ENCODE peak calls at places on chromosomes 5 and 9, in four cellular contexts. J is kidney tubule cell, L is glomerular endothelial cell, V is cardiac fibroblast. F is an unnamed sample.

GRCh38 chr5:149227168-149227826 is 44.4 kb upstream of the AFAP1L1 start:
- DNase-seq in J (peak), L (no peak), V (peak), F (peak)

GRCh38 chr9:74935008-74935407 is 17.7 kb downstream of the C9orf40 start:
- DNase-seq in L (no peak), V (no peak), J (no peak), F (no peak)

GRCh38 chr5:168827636-168828035 is 248.5 kb upstream of the PANK3 start:
- DNase-seq in L (no peak), V (no peak), J (no peak), F (no peak)

GRCh38 chr5:164051745-164052144 is 546.3 kb downstream of the MAT2B start:
- DNase-seq in L (no peak), V (peak), J (no peak), F (peak)

GRCh38 chr5:48192-48591 is 43.8 kb upstream of the PLEKHG4B start:
- DNase-seq in L (no peak), V (no peak), J (no peak), F (no peak)

GRCh38 chr9:78430387-78430786 is 133.5 kb downstream of the PSAT1 start:
- DNase-seq in L (no peak), J (no peak), V (no peak), F (no peak)

GRCh38 chr9:93114169-93114983 is 18.4 kb downstream of the CARD19 start:
- DNase-seq in J (no peak), L (no peak), V (no peak), F (no peak)

GRCh38 chr5:130077007-130077406 is 172.7 kb downstream of the CHSY3 start:
- DNase-seq in V (peak), L (no peak), J (no peak), F (no peak)

GRCh38 chr5:33321026-33321425 is 119.7 kb upstream of the TARS1 start:
- DNase-seq in L (peak), J (peak), V (peak), F (peak)

GRCh38 chr5:173760461-173761181 is 127.5 kb upstream of the CPEB4 start:
- DNase-seq in L (no peak), V (no peak), J (no peak), F (no peak)

GRCh38 chr9:79008916-79009315 is 562.8 kb upstream of the TLE4 start:
- DNase-seq in L (no peak), J (no peak), V (no peak), F (no peak)

GRCh38 chr5:72842816-72843215 is 26.4 kb downstream of the TNPO1 start:
- DNase-seq in L (peak), V (peak), J (peak), F (peak)

GRCh38 chr9:79889325-79889724 is 317.6 kb downstream of the TLE4 start:
- DNase-seq in J (no peak), L (no peak), V (no peak), F (no peak)

GRCh38 chr5:101024299-101024698 is 121.2 kb upstream of the ST8SIA4 start:
- DNase-seq in V (no peak), L (no peak), J (no peak), F (no peak)

GRCh38 chr9:133430244-133430643 is 8.1 kb downstream of the ADAMTS13 start:
- DNase-seq in V (no peak), L (no peak), J (no peak), F (no peak)

GRCh38 chr5:133365326-133365725 is 247.0 kb downstream of the FSTL4 start:
- DNase-seq in L (no peak), J (no peak), V (no peak), F (no peak)

GRCh38 chr9:136886610-136887597 is 588 bp downstream of the TRAF2 start:
- DNase-seq in L (no peak), J (peak), V (peak), F (no peak)

F was measured in epithelial cell of esophagus.